ENCODE peak calls at places on chromosomes 2 and 18, in ten cellular contexts. One of them, this sample, is unnamed. For H3K36me3, the result is how much of the 10 kb centered on the place peaks cover.

GRCh38 chr2:39403311-39403710 is 33.8 kb downstream of the MAP4K3 start:
- DNase-seq in cardiac muscle cell: peak
- DNase-seq in effector memory CD4-positive, alpha-beta T cell: no peak
- DNase-seq in ovary: no peak
- DNase-seq in lung: no peak
- DNase-seq in kidney: no peak
- DNase-seq in bronchial epithelial cell: no peak
- DNase-seq in astrocyte: no peak
- DNase-seq in uterus: no peak
- DNase-seq in transverse colon: no peak
- DNase-seq in this sample: no peak

GRCh38 chr2:210584834-210585233 is 28.4 kb downstream of the CPS1 start:
- DNase-seq in ovary: no peak
- DNase-seq in cardiac muscle cell: no peak
- DNase-seq in astrocyte: peak
- DNase-seq in uterus: no peak
- DNase-seq in bronchial epithelial cell: peak
- DNase-seq in kidney: no peak
- DNase-seq in lung: no peak
- DNase-seq in effector memory CD4-positive, alpha-beta T cell: no peak
- DNase-seq in transverse colon: no peak
- DNase-seq in this sample: no peak

GRCh38 chr2:105881286-105882136 is 136.8 kb downstream of the NCK2 start:
- DNase-seq in uterus: no peak
- DNase-seq in cardiac muscle cell: no peak
- DNase-seq in lung: no peak
- DNase-seq in effector memory CD4-positive, alpha-beta T cell: no peak
- DNase-seq in bronchial epithelial cell: no peak
- DNase-seq in astrocyte: no peak
- DNase-seq in transverse colon: no peak
- DNase-seq in ovary: no peak
- DNase-seq in kidney: no peak
- DNase-seq in this sample: no peak

GRCh38 chr2:88199912-88200682 is 30.0 kb downstream of the THNSL2 start:
- DNase-seq in effector memory CD4-positive, alpha-beta T cell: no peak
- DNase-seq in bronchial epithelial cell: peak
- DNase-seq in kidney: no peak
- DNase-seq in astrocyte: no peak
- DNase-seq in cardiac muscle cell: peak
- DNase-seq in uterus: no peak
- DNase-seq in lung: peak
- DNase-seq in ovary: no peak
- DNase-seq in transverse colon: peak
- DNase-seq in this sample: no peak

GRCh38 chr2:39377226-39377939 is 59.7 kb downstream of the MAP4K3 start:
- DNase-seq in astrocyte: peak
- DNase-seq in uterus: no peak
- DNase-seq in ovary: no peak
- DNase-seq in cardiac muscle cell: peak
- DNase-seq in lung: no peak
- DNase-seq in kidney: no peak
- DNase-seq in transverse colon: peak
- DNase-seq in effector memory CD4-positive, alpha-beta T cell: no peak
- DNase-seq in bronchial epithelial cell: no peak
- DNase-seq in this sample: no peak

GRCh38 chr18:30245756-30246515 is 796.6 kb downstream of the DSC3 start:
- DNase-seq in transverse colon: no peak
- DNase-seq in astrocyte: peak
- DNase-seq in kidney: no peak
- DNase-seq in bronchial epithelial cell: no peak
- DNase-seq in cardiac muscle cell: no peak
- DNase-seq in uterus: no peak
- DNase-seq in lung: no peak
- DNase-seq in ovary: no peak
- DNase-seq in effector memory CD4-positive, alpha-beta T cell: no peak
- DNase-seq in this sample: no peak

GRCh38 chr2:204650611-204651010 is 105.3 kb downstream of the PARD3B start:
- DNase-seq in ovary: no peak
- DNase-seq in kidney: no peak
- DNase-seq in effector memory CD4-positive, alpha-beta T cell: no peak
- DNase-seq in bronchial epithelial cell: peak
- DNase-seq in cardiac muscle cell: no peak
- DNase-seq in astrocyte: no peak
- DNase-seq in uterus: no peak
- DNase-seq in lung: no peak
- DNase-seq in transverse colon: no peak
- DNase-seq in this sample: no peak

GRCh38 chr2:240929364-240930095 is 23.4 kb downstream of the CROCC2 start:
- DNase-seq in cardiac muscle cell: no peak
- DNase-seq in ovary: peak
- DNase-seq in effector memory CD4-positive, alpha-beta T cell: no peak
- DNase-seq in bronchial epithelial cell: no peak
- DNase-seq in transverse colon: peak
- DNase-seq in astrocyte: no peak
- DNase-seq in lung: no peak
- DNase-seq in uterus: peak
- DNase-seq in kidney: no peak
- DNase-seq in this sample: no peak

GRCh38 chr18:13234528-13234795 is 15.9 kb downstream of the LDLRAD4 start:
- DNase-seq in uterus: no peak
- DNase-seq in cardiac muscle cell: no peak
- DNase-seq in kidney: no peak
- DNase-seq in bronchial epithelial cell: no peak
- DNase-seq in ovary: no peak
- DNase-seq in effector memory CD4-positive, alpha-beta T cell: no peak
- DNase-seq in lung: no peak
- DNase-seq in transverse colon: no peak
- DNase-seq in astrocyte: no peak
- DNase-seq in this sample: no peak

GRCh38 chr2:64592994-64593655 is 60.6 kb downstream of the SERTAD2 start:
- DNase-seq in uterus: peak
- DNase-seq in ovary: peak
- DNase-seq in kidney: no peak
- DNase-seq in cardiac muscle cell: peak
- DNase-seq in bronchial epithelial cell: no peak
- DNase-seq in lung: no peak
- DNase-seq in transverse colon: no peak
- DNase-seq in astrocyte: no peak
- DNase-seq in effector memory CD4-positive, alpha-beta T cell: no peak
- DNase-seq in this sample: no peak

GRCh38 chr2:42794271-42795046 is 2.1 kb upstream of the HAAO start:
- DNase-seq in uterus: no peak
- DNase-seq in astrocyte: no peak
- DNase-seq in transverse colon: peak
- DNase-seq in lung: no peak
- DNase-seq in cardiac muscle cell: peak
- DNase-seq in kidney: no peak
- DNase-seq in effector memory CD4-positive, alpha-beta T cell: no peak
- DNase-seq in bronchial epithelial cell: no peak
- DNase-seq in ovary: peak
- DNase-seq in this sample: no peak

GRCh38 chr2:128607981-128608506 is 289.4 kb upstream of the HS6ST1 start:
- DNase-seq in cardiac muscle cell: no peak
- DNase-seq in astrocyte: no peak
- DNase-seq in uterus: peak
- DNase-seq in effector memory CD4-positive, alpha-beta T cell: no peak
- DNase-seq in transverse colon: no peak
- DNase-seq in kidney: peak
- DNase-seq in ovary: no peak
- DNase-seq in lung: no peak
- DNase-seq in bronchial epithelial cell: no peak
- DNase-seq in this sample: no peak

GRCh38 chr2:213187833-213188532 is 36.6 kb upstream of the IKZF2 start:
- DNase-seq in transverse colon: no peak
- DNase-seq in kidney: no peak
- DNase-seq in bronchial epithelial cell: peak
- DNase-seq in uterus: no peak
- DNase-seq in astrocyte: peak
- DNase-seq in lung: peak
- DNase-seq in cardiac muscle cell: peak
- DNase-seq in effector memory CD4-positive, alpha-beta T cell: no peak
- DNase-seq in ovary: no peak
- DNase-seq in this sample: no peak

GRCh38 chr18:47175283-47175894 is 775 bp downstream of the IER3IP1 start:
- DNase-seq in ovary: no peak
- DNase-seq in uterus: no peak
- DNase-seq in effector memory CD4-positive, alpha-beta T cell: no peak
- DNase-seq in astrocyte: no peak
- DNase-seq in kidney: no peak
- DNase-seq in bronchial epithelial cell: no peak
- DNase-seq in cardiac muscle cell: no peak
- DNase-seq in transverse colon: peak
- DNase-seq in lung: no peak
- DNase-seq in this sample: no peak

GRCh38 chr2:230166557-230167170 is 53.1 kb downstream of the SP110 start:
- DNase-seq in cardiac muscle cell: no peak
- DNase-seq in ovary: no peak
- DNase-seq in bronchial epithelial cell: no peak
- DNase-seq in uterus: no peak
- DNase-seq in lung: no peak
- DNase-seq in astrocyte: no peak
- DNase-seq in transverse colon: no peak
- DNase-seq in effector memory CD4-positive, alpha-beta T cell: no peak
- DNase-seq in kidney: no peak
- DNase-seq in this sample: no peak
- H3K36me3 ChIP-seq in cardiac muscle cell: under half
- H3K36me3 ChIP-seq in ovary: under half
- H3K36me3 ChIP-seq in bronchial epithelial cell: under half
- H3K36me3 ChIP-seq in uterus: under half
- H3K36me3 ChIP-seq in lung: under half
- H3K36me3 ChIP-seq in astrocyte: under half
- H3K36me3 ChIP-seq in transverse colon: under half
- H3K36me3 ChIP-seq in effector memory CD4-positive, alpha-beta T cell: under half
- H3K36me3 ChIP-seq in kidney: under half
- H3K36me3 ChIP-seq in this sample: under half

GRCh38 chr2:83972123-83972522 is 487.0 kb downstream of the SUCLG1 start:
- DNase-seq in lung: no peak
- DNase-seq in ovary: no peak
- DNase-seq in effector memory CD4-positive, alpha-beta T cell: no peak
- DNase-seq in transverse colon: no peak
- DNase-seq in uterus: no peak
- DNase-seq in astrocyte: no peak
- DNase-seq in cardiac muscle cell: peak
- DNase-seq in bronchial epithelial cell: peak
- DNase-seq in kidney: no peak
- DNase-seq in this sample: no peak

GRCh38 chr2:83970262-83970929 is 488.7 kb downstream of the SUCLG1 start:
- DNase-seq in lung: no peak
- DNase-seq in ovary: no peak
- DNase-seq in astrocyte: no peak
- DNase-seq in bronchial epithelial cell: no peak
- DNase-seq in effector memory CD4-positive, alpha-beta T cell: no peak
- DNase-seq in transverse colon: no peak
- DNase-seq in kidney: no peak
- DNase-seq in cardiac muscle cell: no peak
- DNase-seq in uterus: no peak
- DNase-seq in this sample: no peak

GRCh38 chr2:83967854-83968253 is 491.2 kb downstream of the SUCLG1 start:
- DNase-seq in ovary: no peak
- DNase-seq in cardiac muscle cell: no peak
- DNase-seq in effector memory CD4-positive, alpha-beta T cell: no peak
- DNase-seq in uterus: no peak
- DNase-seq in astrocyte: no peak
- DNase-seq in transverse colon: no peak
- DNase-seq in bronchial epithelial cell: peak
- DNase-seq in kidney: no peak
- DNase-seq in lung: no peak
- DNase-seq in this sample: no peak

GRCh38 chr2:83969085-83969484 is 490.0 kb downstream of the SUCLG1 start:
- DNase-seq in lung: no peak
- DNase-seq in cardiac muscle cell: no peak
- DNase-seq in ovary: no peak
- DNase-seq in uterus: no peak
- DNase-seq in effector memory CD4-positive, alpha-beta T cell: no peak
- DNase-seq in transverse colon: no peak
- DNase-seq in bronchial epithelial cell: no peak
- DNase-seq in astrocyte: no peak
- DNase-seq in kidney: peak
- DNase-seq in this sample: no peak

DNA sequence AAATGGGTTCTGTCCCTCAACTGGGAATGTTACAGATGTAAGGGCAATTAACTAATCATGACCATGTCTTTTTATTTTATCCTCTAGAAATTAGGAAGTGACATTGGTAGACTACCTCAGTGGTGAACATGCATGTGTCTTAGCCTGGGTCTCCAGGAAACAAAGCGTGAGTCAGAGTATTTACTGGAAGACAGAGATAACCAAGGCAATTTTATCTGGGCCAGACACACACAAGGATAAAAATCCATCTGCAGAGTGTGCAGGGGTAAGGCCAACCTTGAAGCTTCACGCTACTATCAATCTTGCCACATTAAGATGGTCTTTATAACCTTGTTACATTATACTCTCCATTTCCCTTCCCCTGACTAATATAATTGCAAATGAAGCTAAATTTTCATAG is 487.5 kb downstream of the SUCLG1 start:
- DNase-seq in lung: no peak
- DNase-seq in ovary: no peak
- DNase-seq in cardiac muscle cell: peak
- DNase-seq in bronchial epithelial cell: peak
- DNase-seq in effector memory CD4-positive, alpha-beta T cell: no peak
- DNase-seq in uterus: no peak
- DNase-seq in kidney: no peak
- DNase-seq in astrocyte: no peak
- DNase-seq in transverse colon: no peak
- DNase-seq in this sample: no peak
- H3K36me3 ChIP-seq in lung: under half
- H3K36me3 ChIP-seq in ovary: under half
- H3K36me3 ChIP-seq in cardiac muscle cell: under half
- H3K36me3 ChIP-seq in bronchial epithelial cell: under half
- H3K36me3 ChIP-seq in effector memory CD4-positive, alpha-beta T cell: under half
- H3K36me3 ChIP-seq in uterus: under half
- H3K36me3 ChIP-seq in kidney: under half
- H3K36me3 ChIP-seq in astrocyte: under half
- H3K36me3 ChIP-seq in transverse colon: under half
- H3K36me3 ChIP-seq in this sample: under half

DNA sequence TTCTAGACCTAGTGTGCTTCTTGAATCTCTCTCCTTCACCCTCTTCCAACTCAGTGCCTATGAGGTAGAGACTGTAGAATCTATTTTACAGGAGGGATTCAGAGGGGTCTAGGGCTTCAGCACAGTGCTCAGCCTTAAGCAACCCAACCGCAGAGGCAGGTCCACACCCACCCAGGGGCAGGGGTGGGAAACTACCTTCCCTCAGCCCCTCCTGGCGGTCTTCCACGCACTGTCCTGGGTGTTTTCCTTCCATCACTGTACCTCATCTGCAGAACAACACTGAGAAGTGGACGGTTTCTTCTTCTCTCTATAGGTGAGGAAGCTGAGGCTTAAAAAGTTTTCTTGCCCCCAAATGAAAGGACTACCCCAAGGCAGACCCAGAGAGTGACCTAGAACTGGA is 222.3 kb downstream of the ALK start:
- DNase-seq in lung: peak
- DNase-seq in effector memory CD4-positive, alpha-beta T cell: no peak
- DNase-seq in cardiac muscle cell: no peak
- DNase-seq in transverse colon: no peak
- DNase-seq in astrocyte: no peak
- DNase-seq in bronchial epithelial cell: no peak
- DNase-seq in ovary: no peak
- DNase-seq in kidney: no peak
- DNase-seq in uterus: no peak
- DNase-seq in this sample: no peak
- H3K36me3 ChIP-seq in lung: under half
- H3K36me3 ChIP-seq in effector memory CD4-positive, alpha-beta T cell: under half
- H3K36me3 ChIP-seq in cardiac muscle cell: under half
- H3K36me3 ChIP-seq in transverse colon: under half
- H3K36me3 ChIP-seq in astrocyte: under half
- H3K36me3 ChIP-seq in bronchial epithelial cell: under half
- H3K36me3 ChIP-seq in ovary: under half
- H3K36me3 ChIP-seq in kidney: under half
- H3K36me3 ChIP-seq in uterus: under half
- H3K36me3 ChIP-seq in this sample: under half

GRCh38 chr18:9221661-9222060 is 85.1 kb downstream of the ANKRD12 start:
- DNase-seq in lung: no peak
- DNase-seq in effector memory CD4-positive, alpha-beta T cell: no peak
- DNase-seq in kidney: no peak
- DNase-seq in astrocyte: no peak
- DNase-seq in transverse colon: no peak
- DNase-seq in ovary: no peak
- DNase-seq in uterus: no peak
- DNase-seq in cardiac muscle cell: no peak
- DNase-seq in bronchial epithelial cell: no peak
- DNase-seq in this sample: no peak
- H3K36me3 ChIP-seq in lung: under half
- H3K36me3 ChIP-seq in effector memory CD4-positive, alpha-beta T cell: half or more
- H3K36me3 ChIP-seq in kidney: under half
- H3K36me3 ChIP-seq in astrocyte: under half
- H3K36me3 ChIP-seq in transverse colon: under half
- H3K36me3 ChIP-seq in ovary: under half
- H3K36me3 ChIP-seq in uterus: under half
- H3K36me3 ChIP-seq in cardiac muscle cell: under half
- H3K36me3 ChIP-seq in bronchial epithelial cell: under half
- H3K36me3 ChIP-seq in this sample: half or more